ENCODE peak calls at places on chromosomes 6 and 20, in eight cellular contexts. One of them, this sample, is unnamed.

GRCh38 chr6:18503588-18504231 is 116.6 kb downstream of the RNF144B start:
- DNase-seq in NCI-H748 treated with DMSO at 0.1 percent for 48 hours: peak; percentile 79
- DNase-seq in RWPE1: peak; percentile 57
- DNase-seq in activated CD4-positive, alpha-beta T cell treated with anti-CD3 and anti-CD28 coated beads, Interleukin-2, amount 50 U/mL, for 24 hours: peak; percentile 21
- DNase-seq in left cardiac atrium: peak; percentile 42
- DNase-seq in D721Med: no peak
- DNase-seq in T-helper 17 cell: peak; percentile 12
- DNase-seq in NCI-H1930: peak; percentile 6
- DNase-seq in this sample: peak; percentile 64

GRCh38 chr6:109053285-109053684 is 41.4 kb downstream of the SESN1 start:
- DNase-seq in NCI-H748 treated with DMSO at 0.1 percent for 48 hours: no peak
- DNase-seq in RWPE1: no peak
- DNase-seq in activated CD4-positive, alpha-beta T cell treated with anti-CD3 and anti-CD28 coated beads, Interleukin-2, amount 50 U/mL, for 24 hours: no peak
- DNase-seq in left cardiac atrium: no peak
- DNase-seq in D721Med: no peak
- DNase-seq in T-helper 17 cell: no peak
- DNase-seq in NCI-H1930: no peak
- DNase-seq in this sample: no peak

GRCh38 chr20:61871160-61871559 is 194.5 kb downstream of the TAF4 start:
- DNase-seq in NCI-H748 treated with DMSO at 0.1 percent for 48 hours: no peak
- DNase-seq in RWPE1: no peak
- DNase-seq in activated CD4-positive, alpha-beta T cell treated with anti-CD3 and anti-CD28 coated beads, Interleukin-2, amount 50 U/mL, for 24 hours: no peak
- DNase-seq in left cardiac atrium: no peak
- DNase-seq in D721Med: no peak
- DNase-seq in T-helper 17 cell: no peak
- DNase-seq in NCI-H1930: no peak
- DNase-seq in this sample: no peak

GRCh38 chr6:108497883-108498282 is 62.8 kb upstream of the FOXO3 start:
- DNase-seq in NCI-H748 treated with DMSO at 0.1 percent for 48 hours: peak; percentile 9
- DNase-seq in RWPE1: peak; percentile 15
- DNase-seq in activated CD4-positive, alpha-beta T cell treated with anti-CD3 and anti-CD28 coated beads, Interleukin-2, amount 50 U/mL, for 24 hours: no peak
- DNase-seq in left cardiac atrium: no peak
- DNase-seq in D721Med: no peak
- DNase-seq in T-helper 17 cell: no peak
- DNase-seq in NCI-H1930: peak; percentile 12
- DNase-seq in this sample: peak; percentile 50

GRCh38 chr6:37171141-37171969 is 1.4 kb downstream of the PIM1 start:
- DNase-seq in NCI-H748 treated with DMSO at 0.1 percent for 48 hours: peak; percentile 44
- DNase-seq in RWPE1: peak; percentile 28
- DNase-seq in activated CD4-positive, alpha-beta T cell treated with anti-CD3 and anti-CD28 coated beads, Interleukin-2, amount 50 U/mL, for 24 hours: no peak
- DNase-seq in left cardiac atrium: peak; percentile 50
- DNase-seq in D721Med: no peak
- DNase-seq in T-helper 17 cell: peak; percentile 24
- DNase-seq in NCI-H1930: no peak
- DNase-seq in this sample: no peak

GRCh38 chr6:18186033-18186432 is 30.8 kb downstream of the KDM1B start:
- DNase-seq in NCI-H748 treated with DMSO at 0.1 percent for 48 hours: no peak
- DNase-seq in RWPE1: no peak
- DNase-seq in activated CD4-positive, alpha-beta T cell treated with anti-CD3 and anti-CD28 coated beads, Interleukin-2, amount 50 U/mL, for 24 hours: no peak
- DNase-seq in left cardiac atrium: no peak
- DNase-seq in D721Med: no peak
- DNase-seq in T-helper 17 cell: no peak
- DNase-seq in NCI-H1930: no peak
- DNase-seq in this sample: no peak

GRCh38 chr20:13422637-13423036 is 201.6 kb downstream of the ISM1 start:
- DNase-seq in NCI-H748 treated with DMSO at 0.1 percent for 48 hours: no peak
- DNase-seq in RWPE1: peak; percentile 26
- DNase-seq in activated CD4-positive, alpha-beta T cell treated with anti-CD3 and anti-CD28 coated beads, Interleukin-2, amount 50 U/mL, for 24 hours: no peak
- DNase-seq in left cardiac atrium: no peak
- DNase-seq in D721Med: no peak
- DNase-seq in T-helper 17 cell: no peak
- DNase-seq in NCI-H1930: no peak
- DNase-seq in this sample: no peak

GRCh38 chr20:10611357-10611756 is 62.4 kb downstream of the JAG1 start:
- DNase-seq in NCI-H748 treated with DMSO at 0.1 percent for 48 hours: peak; percentile 30
- DNase-seq in RWPE1: no peak
- DNase-seq in activated CD4-positive, alpha-beta T cell treated with anti-CD3 and anti-CD28 coated beads, Interleukin-2, amount 50 U/mL, for 24 hours: no peak
- DNase-seq in left cardiac atrium: peak; percentile 62
- DNase-seq in D721Med: no peak
- DNase-seq in T-helper 17 cell: no peak
- DNase-seq in NCI-H1930: no peak
- DNase-seq in this sample: no peak

GRCh38 chr6:142015011-142015410 is 117.7 kb upstream of the GJE1 start:
- DNase-seq in NCI-H748 treated with DMSO at 0.1 percent for 48 hours: no peak
- DNase-seq in RWPE1: no peak
- DNase-seq in activated CD4-positive, alpha-beta T cell treated with anti-CD3 and anti-CD28 coated beads, Interleukin-2, amount 50 U/mL, for 24 hours: no peak
- DNase-seq in left cardiac atrium: no peak
- DNase-seq in D721Med: no peak
- DNase-seq in T-helper 17 cell: no peak
- DNase-seq in NCI-H1930: no peak
- DNase-seq in this sample: no peak

GRCh38 chr6:85419046-85419759 is 30.7 kb upstream of the NT5E start:
- DNase-seq in NCI-H748 treated with DMSO at 0.1 percent for 48 hours: no peak
- DNase-seq in RWPE1: no peak
- DNase-seq in activated CD4-positive, alpha-beta T cell treated with anti-CD3 and anti-CD28 coated beads, Interleukin-2, amount 50 U/mL, for 24 hours: no peak
- DNase-seq in left cardiac atrium: no peak
- DNase-seq in D721Med: no peak
- DNase-seq in T-helper 17 cell: no peak
- DNase-seq in NCI-H1930: no peak
- DNase-seq in this sample: no peak

GRCh38 chr6:21826031-21826430 is 232.5 kb downstream of the SOX4 start:
- DNase-seq in NCI-H748 treated with DMSO at 0.1 percent for 48 hours: no peak
- DNase-seq in RWPE1: no peak
- DNase-seq in activated CD4-positive, alpha-beta T cell treated with anti-CD3 and anti-CD28 coated beads, Interleukin-2, amount 50 U/mL, for 24 hours: no peak
- DNase-seq in left cardiac atrium: no peak
- DNase-seq in D721Med: no peak
- DNase-seq in T-helper 17 cell: no peak
- DNase-seq in NCI-H1930: no peak
- DNase-seq in this sample: no peak

GRCh38 chr20:62900052-62900691 is 26.1 kb downstream of the DIDO1 start:
- DNase-seq in NCI-H748 treated with DMSO at 0.1 percent for 48 hours: peak; percentile 41
- DNase-seq in RWPE1: peak; percentile 97
- DNase-seq in activated CD4-positive, alpha-beta T cell treated with anti-CD3 and anti-CD28 coated beads, Interleukin-2, amount 50 U/mL, for 24 hours: peak; percentile 64
- DNase-seq in left cardiac atrium: peak; percentile 73
- DNase-seq in D721Med: peak; percentile 85
- DNase-seq in T-helper 17 cell: peak; percentile 78
- DNase-seq in NCI-H1930: peak; percentile 22
- DNase-seq in this sample: peak; percentile 79

GRCh38 chr20:10322073-10323012 is 103.7 kb downstream of the SNAP25 start:
- DNase-seq in NCI-H748 treated with DMSO at 0.1 percent for 48 hours: peak; percentile 66
- DNase-seq in RWPE1: peak; percentile 21
- DNase-seq in activated CD4-positive, alpha-beta T cell treated with anti-CD3 and anti-CD28 coated beads, Interleukin-2, amount 50 U/mL, for 24 hours: no peak
- DNase-seq in left cardiac atrium: no peak
- DNase-seq in D721Med: no peak
- DNase-seq in T-helper 17 cell: no peak
- DNase-seq in NCI-H1930: no peak
- DNase-seq in this sample: peak; percentile 22

GRCh38 chr6:47414517-47415167 is 62.9 kb upstream of the CD2AP start:
- DNase-seq in NCI-H748 treated with DMSO at 0.1 percent for 48 hours: no peak
- DNase-seq in RWPE1: no peak
- DNase-seq in activated CD4-positive, alpha-beta T cell treated with anti-CD3 and anti-CD28 coated beads, Interleukin-2, amount 50 U/mL, for 24 hours: no peak
- DNase-seq in left cardiac atrium: no peak
- DNase-seq in D721Med: no peak
- DNase-seq in T-helper 17 cell: no peak
- DNase-seq in NCI-H1930: no peak
- DNase-seq in this sample: no peak

GRCh38 chr20:36795691-36796090 is 22.1 kb upstream of the DSN1 start:
- DNase-seq in NCI-H748 treated with DMSO at 0.1 percent for 48 hours: no peak
- DNase-seq in RWPE1: no peak
- DNase-seq in activated CD4-positive, alpha-beta T cell treated with anti-CD3 and anti-CD28 coated beads, Interleukin-2, amount 50 U/mL, for 24 hours: no peak
- DNase-seq in left cardiac atrium: no peak
- DNase-seq in D721Med: no peak
- DNase-seq in T-helper 17 cell: no peak
- DNase-seq in NCI-H1930: no peak
- DNase-seq in this sample: no peak

GRCh38 chr6:164108869-164109769 is 694.6 kb downstream of the QKI start:
- DNase-seq in NCI-H748 treated with DMSO at 0.1 percent for 48 hours: peak; percentile 11
- DNase-seq in RWPE1: peak; percentile 75
- DNase-seq in activated CD4-positive, alpha-beta T cell treated with anti-CD3 and anti-CD28 coated beads, Interleukin-2, amount 50 U/mL, for 24 hours: no peak
- DNase-seq in left cardiac atrium: peak; percentile 88
- DNase-seq in D721Med: no peak
- DNase-seq in T-helper 17 cell: no peak
- DNase-seq in NCI-H1930: no peak
- DNase-seq in this sample: no peak

GRCh38 chr20:15494841-15495240 is 1078.4 kb downstream of the KIF16B start:
- DNase-seq in NCI-H748 treated with DMSO at 0.1 percent for 48 hours: no peak
- DNase-seq in RWPE1: no peak
- DNase-seq in activated CD4-positive, alpha-beta T cell treated with anti-CD3 and anti-CD28 coated beads, Interleukin-2, amount 50 U/mL, for 24 hours: no peak
- DNase-seq in left cardiac atrium: no peak
- DNase-seq in D721Med: no peak
- DNase-seq in T-helper 17 cell: no peak
- DNase-seq in NCI-H1930: no peak
- DNase-seq in this sample: no peak

GRCh38 chr20:11090751-11091150 is 417.0 kb upstream of the JAG1 start:
- DNase-seq in NCI-H748 treated with DMSO at 0.1 percent for 48 hours: peak; percentile 46
- DNase-seq in RWPE1: no peak
- DNase-seq in activated CD4-positive, alpha-beta T cell treated with anti-CD3 and anti-CD28 coated beads, Interleukin-2, amount 50 U/mL, for 24 hours: no peak
- DNase-seq in left cardiac atrium: no peak
- DNase-seq in D721Med: no peak
- DNase-seq in T-helper 17 cell: no peak
- DNase-seq in NCI-H1930: no peak
- DNase-seq in this sample: no peak

GRCh38 chr20:1894471-1894950 is 696 bp upstream of the SIRPA start:
- DNase-seq in NCI-H748 treated with DMSO at 0.1 percent for 48 hours: peak; percentile 72
- DNase-seq in RWPE1: peak; percentile 72
- DNase-seq in activated CD4-positive, alpha-beta T cell treated with anti-CD3 and anti-CD28 coated beads, Interleukin-2, amount 50 U/mL, for 24 hours: no peak
- DNase-seq in left cardiac atrium: peak; percentile 56
- DNase-seq in D721Med: no peak
- DNase-seq in T-helper 17 cell: no peak
- DNase-seq in NCI-H1930: no peak
- DNase-seq in this sample: peak; percentile 19

GRCh38 chr6:125701354-125701668 is 48.1 kb upstream of the HEY2 start:
- DNase-seq in NCI-H748 treated with DMSO at 0.1 percent for 48 hours: no peak
- DNase-seq in RWPE1: no peak
- DNase-seq in activated CD4-positive, alpha-beta T cell treated with anti-CD3 and anti-CD28 coated beads, Interleukin-2, amount 50 U/mL, for 24 hours: no peak
- DNase-seq in left cardiac atrium: no peak
- DNase-seq in D721Med: no peak
- DNase-seq in T-helper 17 cell: no peak
- DNase-seq in NCI-H1930: no peak
- DNase-seq in this sample: no peak

GRCh38 chr20:63452341-63453028 is 20.0 kb downstream of the KCNQ2 start:
- DNase-seq in NCI-H748 treated with DMSO at 0.1 percent for 48 hours: no peak
- DNase-seq in RWPE1: no peak
- DNase-seq in activated CD4-positive, alpha-beta T cell treated with anti-CD3 and anti-CD28 coated beads, Interleukin-2, amount 50 U/mL, for 24 hours: no peak
- DNase-seq in left cardiac atrium: no peak
- DNase-seq in D721Med: no peak
- DNase-seq in T-helper 17 cell: no peak
- DNase-seq in NCI-H1930: no peak
- DNase-seq in this sample: no peak

GRCh38 chr6:137099689-137100398 is 55.1 kb upstream of the IL20RA start:
- DNase-seq in NCI-H748 treated with DMSO at 0.1 percent for 48 hours: no peak
- DNase-seq in RWPE1: peak; percentile 12
- DNase-seq in activated CD4-positive, alpha-beta T cell treated with anti-CD3 and anti-CD28 coated beads, Interleukin-2, amount 50 U/mL, for 24 hours: no peak
- DNase-seq in left cardiac atrium: no peak
- DNase-seq in D721Med: peak; percentile 25
- DNase-seq in T-helper 17 cell: no peak
- DNase-seq in NCI-H1930: no peak
- DNase-seq in this sample: no peak